ENCODE peak calls at places on chromosomes 3 and 15, in four cellular contexts. U is DMS79 treated with DMSO at 0.1 percent for 48 hours, Y is progenitor cell of endocrine pancreas, R is fibroblast of lung. N is an unnamed sample.

GRCh38 chr3:83946554-83946953 is 1012.2 kb upstream of the CADM2 start:
- DNase-seq in U (no peak), Y (no peak), R (peak; percentile 17), N (no peak)

GRCh38 chr15:39030291-39031070 is 465.9 kb upstream of the RASGRP1 start:
- DNase-seq in R (no peak), U (no peak), Y (no peak), N (no peak)

GRCh38 chr3:56917740-56918568 is 116.2 kb upstream of the ARHGEF3 start:
- DNase-seq in U (peak; percentile 15), Y (no peak), R (no peak), N (no peak)

GRCh38 chr15:75694241-75695182 is 18.1 kb downstream of the CSPG4 start:
- DNase-seq in U (no peak), R (peak; percentile 99), Y (peak; percentile 55), N (peak; percentile 31)

GRCh38 chr15:45205192-45205591 is 17.4 kb upstream of the SHF start:
- DNase-seq in R (peak; percentile 38), Y (peak; percentile 47), U (peak; percentile 46), N (peak; percentile 56)

GRCh38 chr3:144521131-144521530 is 549.5 kb downstream of the DIPK2A start:
- DNase-seq in U (no peak), Y (no peak), R (no peak), N (peak; percentile 74)

GRCh38 chr15:66940368-66940767 is 125.0 kb upstream of the SMAD3 start:
- DNase-seq in Y (no peak), R (no peak), U (no peak), N (no peak)

GRCh38 chr15:57227899-57228298 is 148.4 kb upstream of the CGNL1 start:
- DNase-seq in R (peak; percentile 93), U (no peak), Y (no peak), N (no peak)

GRCh38 chr3:51390600-51391074 is 448 bp upstream of the RBM15B start:
- DNase-seq in R (no peak), Y (no peak), U (no peak), N (no peak)

GRCh38 chr15:41892621-41893421 is 1.0 kb downstream of the SPTBN5 start:
- DNase-seq in R (no peak), Y (no peak), U (no peak), N (no peak)

GRCh38 chr3:33932010-33932764 is 133.8 kb downstream of the PDCD6IP start:
- DNase-seq in U (no peak), R (no peak), Y (no peak), N (no peak)

GRCh38 chr3:53230789-53231188 is 25.0 kb downstream of the TKT start:
- DNase-seq in R (no peak), U (no peak), Y (no peak), N (no peak)

GRCh38 chr3:104556372-104557078 is 810.2 kb upstream of the ALCAM start:
- DNase-seq in R (peak; percentile 44), U (no peak), Y (no peak), N (no peak)

GRCh38 chr3:31567036-31567435 is 34.3 kb downstream of the STT3B start:
- DNase-seq in Y (no peak), U (no peak), R (no peak), N (no peak)

GRCh38 chr3:58013099-58013498 is 4.9 kb downstream of the FLNB start:
- DNase-seq in U (no peak), R (no peak), Y (no peak), N (no peak)

N was measured in NCI-H1105 treated with DMSO at 0.1 percent for 48 hours.